ENCODE peak calls at places on chromosomes 11 and 22, in seven cellular contexts. Z is SK-N-SH, S is AG04450, P is prostate gland, X is tibial artery, T is NB4, A is fibroblast of lung. J is an unnamed sample.

GRCh38 chr11:2860636-2861035 is 24.9 kb downstream of the CDKN1C start:
- DNase-seq in Z (no peak), S (no peak), P (no peak), X (no peak), T (peak), A (peak), J (no peak)

GRCh38 chr11:20937826-20938225 is 268.4 kb downstream of the NELL1 start:
- DNase-seq in Z (no peak), S (no peak), P (no peak), X (no peak), T (no peak), A (no peak), J (no peak)

GRCh38 chr11:63663809-63664208 is 7.4 kb downstream of the ATL3 start:
- DNase-seq in Z (no peak), S (no peak), P (no peak), X (no peak), T (no peak), A (peak), J (no peak)

GRCh38 chr11:6755303-6755952 is 16.3 kb downstream of the OR2AG2 start:
- DNase-seq in Z (peak), S (no peak), P (no peak), X (no peak), T (peak), A (peak), J (no peak)

GRCh38 chr11:107696140-107696539 is 15.7 kb downstream of the SLN start:
- DNase-seq in Z (no peak), S (peak), P (no peak), X (no peak), T (no peak), A (peak), J (peak)

GRCh38 chr11:126132319-126132718 is 69.7 kb upstream of the CDON start:
- DNase-seq in Z (no peak), S (no peak), P (peak), X (no peak), T (no peak), A (no peak), J (no peak)

GRCh38 chr11:41983458-41983857 is 524.0 kb upstream of the LRRC4C start:
- DNase-seq in Z (no peak), S (no peak), P (no peak), X (no peak), T (no peak), A (no peak), J (no peak)

GRCh38 chr11:111631666-111632039 is 29.4 kb downstream of the SIK2 start:
- DNase-seq in Z (no peak), S (peak), P (no peak), X (no peak), T (no peak), A (peak), J (peak)

GRCh38 chr11:62611705-62612365 is 740 bp downstream of the EML3 start:
- DNase-seq in Z (peak), S (no peak), P (no peak), X (peak), T (peak), A (peak), J (no peak)

GRCh38 chr22:18078329-18079041 is 695 bp downstream of the PEX26 start:
- DNase-seq in Z (peak), S (no peak), P (no peak), X (no peak), T (peak), A (peak), J (no peak)

GRCh38 chr11:114448749-114449484 is 9.7 kb downstream of the REXO2 start:
- DNase-seq in Z (no peak), S (no peak), P (no peak), X (no peak), T (no peak), A (peak), J (no peak)

GRCh38 chr11:9821008-9821752 is 157.3 kb downstream of the SWAP70 start:
- DNase-seq in Z (peak), S (no peak), P (no peak), X (no peak), T (no peak), A (no peak), J (no peak)

GRCh38 chr11:110984147-110984546 is 261.4 kb upstream of the POU2AF2 start:
- DNase-seq in Z (no peak), S (peak), P (no peak), X (no peak), T (no peak), A (peak), J (no peak)

GRCh38 chr11:12088047-12088481 is 22.3 kb upstream of the MICAL2 start:
- DNase-seq in Z (no peak), S (no peak), P (peak), X (peak), T (peak), A (peak), J (peak)

GRCh38 chr11:69664103-69664775 is 10.9 kb downstream of the LTO1 start:
- DNase-seq in Z (no peak), S (no peak), P (no peak), X (peak), T (no peak), A (no peak), J (no peak)

GRCh38 chr11:126680109-126680508 is 320.5 kb downstream of the KIRREL3 start:
- DNase-seq in Z (no peak), S (no peak), P (no peak), X (peak), T (no peak), A (no peak), J (no peak)

GRCh38 chr11:117807482-117808272 is 10.7 kb upstream of the DSCAML1 start:
- DNase-seq in Z (peak), S (peak), P (peak), X (no peak), T (peak), A (peak), J (no peak)

GRCh38 chr11:20342347-20343279 is 20.9 kb upstream of the HTATIP2 start:
- DNase-seq in Z (no peak), S (no peak), P (no peak), X (no peak), T (no peak), A (no peak), J (no peak)

GRCh38 chr11:19252394-19253148 is 11.8 kb upstream of the E2F8 start:
- DNase-seq in Z (no peak), S (no peak), P (no peak), X (no peak), T (no peak), A (no peak), J (no peak)

GRCh38 chr11:83759148-83759547 is 473.0 kb upstream of the CCDC90B start:
- DNase-seq in Z (no peak), S (no peak), P (no peak), X (no peak), T (no peak), A (no peak), J (no peak)
- TF ChIP-seq CTCF in Z (no peak), S (no peak), P (no peak), X (no peak), T (no peak), A (no peak), J (no peak)

DNA sequence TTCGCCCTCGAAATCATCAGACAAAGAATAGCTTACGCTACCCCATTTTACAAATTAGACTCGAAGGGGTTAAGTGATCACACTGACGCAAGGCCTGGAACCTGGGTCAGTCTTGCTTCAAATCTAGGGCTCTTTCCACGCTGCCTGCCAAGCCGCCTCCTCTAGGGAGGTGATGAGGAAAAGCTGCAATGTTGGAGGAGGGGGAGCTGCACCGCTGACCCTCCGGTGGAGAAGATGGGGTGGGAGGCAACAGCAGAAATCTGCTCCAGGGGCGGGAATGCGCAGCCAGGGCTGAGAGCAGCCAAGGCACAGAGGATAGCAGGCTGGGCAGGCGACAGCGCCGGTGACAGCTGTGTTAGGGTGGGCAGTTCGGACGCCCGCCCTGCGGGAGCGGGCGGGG is 595 bp downstream of the SYVN1 start:
- DNase-seq in Z (no peak), S (no peak), P (no peak), X (peak), T (no peak), A (peak), J (no peak)
- H3K4me3 ChIP-seq in Z (peak), S (peak), P (peak), X (peak), T (peak), A (peak), J (peak)

GRCh38 chr22:25567305-25567704 is 2.8 kb downstream of the GRK3 start:
- DNase-seq in Z (peak), S (no peak), P (no peak), X (no peak), T (no peak), A (no peak), J (no peak)
- TF ChIP-seq CTCF in Z (no peak), S (no peak), P (no peak), X (no peak), T (no peak), A (no peak), J (no peak)

DNA sequence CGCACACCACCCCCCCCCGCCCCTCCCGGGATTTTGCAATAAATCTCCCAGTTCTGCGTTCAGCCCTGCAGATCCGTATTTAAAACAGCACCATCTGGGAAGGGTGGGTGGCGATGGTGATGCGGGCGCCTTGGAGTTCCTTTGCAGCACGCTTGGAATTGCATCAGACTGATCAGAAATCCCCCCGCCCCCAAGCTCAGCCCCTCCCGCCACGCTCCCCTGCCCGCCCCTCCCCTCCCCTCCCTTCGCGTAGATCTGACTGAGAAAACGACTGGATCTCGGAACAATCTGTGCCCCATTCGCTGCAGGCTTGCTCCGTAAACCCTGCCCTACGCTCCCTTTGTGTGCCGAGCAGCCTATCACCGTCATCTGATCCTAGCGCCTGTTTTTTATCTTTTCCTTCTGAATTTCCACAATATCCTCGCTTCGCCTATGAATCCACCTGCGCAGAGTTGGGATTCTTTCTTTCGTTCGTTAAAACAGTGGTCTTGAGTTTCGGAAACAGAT is 18.1 kb upstream of the BDNF start:
- DNase-seq in Z (peak), S (peak), P (no peak), X (peak), T (no peak), A (peak), J (peak)
- H3K4me3 ChIP-seq in Z (peak), S (peak), P (peak), X (peak), T (no peak), A (peak), J (peak)

GRCh38 chr11:120598517-120599209 is 87.1 kb downstream of the GRIK4 start:
- DNase-seq in Z (no peak), S (no peak), P (no peak), X (no peak), T (no peak), A (no peak), J (no peak)
- TF ChIP-seq CTCF in Z (no peak), S (no peak), P (no peak), X (no peak), T (no peak), A (no peak), J (no peak)

GRCh38 chr11:58900479-58901420 is 38.5 kb upstream of the GLYATL1 start:
- DNase-seq in Z (peak), S (peak), P (peak), X (no peak), T (peak), A (peak), J (peak)
- H3K4me3 ChIP-seq in Z (no peak), S (peak), P (no peak), X (no peak), T (no peak), A (peak), J (no peak)

GRCh38 chr11:58631378-58631777 is 8.9 kb downstream of the CNTF start:
- DNase-seq in Z (no peak), S (no peak), P (no peak), X (no peak), T (no peak), A (no peak), J (no peak)
- TF ChIP-seq CTCF in Z (no peak), S (no peak), P (no peak), X (no peak), T (no peak), A (no peak), J (no peak)

J was measured in AG09309.